ENCODE peak calls at places on chromosome 4, in ten cellular contexts. S is T-helper 1 cell; U is OCI-LY7; Y is MV-4-11; V is psoas muscle; K is endothelial cell; F is central memory CD4-positive, alpha-beta T cell; I is NCI-H345; H is amygdala; J is activated naive CD8-positive, alpha-beta T cell treated with anti-CD3 and anti-CD28 coated beads, Interleukin-2, amount 50 U/mL, for 24 hours. G is an unnamed sample.

GRCh38 chr4:153038493-153039311 is 102.6 kb downstream of the FHDC1 start:
- DNase-seq in V (no peak), U (no peak), J (no peak), Y (no peak), S (no peak), K (no peak), I (peak), F (no peak), H (no peak), G (no peak)

GRCh38 chr4:41878170-41878941 is 56.9 kb upstream of the TMEM33 start:
- DNase-seq in H (no peak), I (no peak), S (no peak), U (no peak), Y (no peak), V (peak), K (peak), J (no peak), F (no peak), G (no peak)

GRCh38 chr4:2427383-2428334 is 8.9 kb downstream of the CFAP99 start:
- DNase-seq in S (no peak), Y (no peak), K (no peak), V (peak), I (no peak), J (no peak), U (no peak), H (no peak), F (no peak), G (no peak)

GRCh38 chr4:24160358-24160757 is 270.5 kb upstream of the PPARGC1A start:
- DNase-seq in H (no peak), J (no peak), I (no peak), K (no peak), V (no peak), F (no peak), U (no peak), Y (no peak), S (no peak), G (no peak)

GRCh38 chr4:5982156-5982973 is 35.9 kb downstream of the C4orf50 start:
- DNase-seq in V (no peak), K (no peak), F (no peak), I (no peak), Y (no peak), S (no peak), J (no peak), U (no peak), H (no peak), G (no peak)

GRCh38 chr4:2794707-2795557 is 2.0 kb downstream of the SH3BP2 start:
- DNase-seq in Y (peak), I (no peak), H (no peak), U (no peak), S (no peak), V (peak), K (peak), F (no peak), J (no peak), G (peak)

GRCh38 chr4:145154573-145154972 is 25.8 kb downstream of the OTUD4 start:
- DNase-seq in F (no peak), J (no peak), K (peak), U (peak), V (no peak), H (no peak), Y (peak), S (no peak), I (no peak), G (no peak)

GRCh38 chr4:75771607-75772006 is 47.2 kb downstream of the USO1 start:
- DNase-seq in K (no peak), I (no peak), F (no peak), U (no peak), J (no peak), S (no peak), V (no peak), H (no peak), Y (no peak), G (no peak)

GRCh38 chr4:105895324-105895608 is at the start of gene NPNT:
- DNase-seq in J (no peak), S (no peak), U (no peak), I (peak), V (no peak), Y (no peak), K (peak), F (no peak), H (peak), G (peak)

GRCh38 chr4:85039526-85039925 is 73.0 kb upstream of the WDFY3 start:
- DNase-seq in Y (no peak), U (no peak), F (no peak), V (no peak), I (no peak), H (no peak), K (no peak), J (no peak), S (no peak), G (no peak)

GRCh38 chr4:4226606-4227438 is at the start of gene OTOP1:
- DNase-seq in J (no peak), F (no peak), S (no peak), K (no peak), I (no peak), U (no peak), H (no peak), V (no peak), Y (no peak), G (no peak)

GRCh38 chr4:124640037-124640730 is 72.3 kb downstream of the ANKRD50 start:
- DNase-seq in Y (no peak), J (no peak), F (no peak), H (no peak), U (no peak), S (no peak), V (no peak), I (no peak), K (no peak), G (no peak)

GRCh38 chr4:6044805-6045204 is 26.6 kb upstream of the C4orf50 start:
- DNase-seq in F (no peak), U (no peak), V (no peak), Y (no peak), H (no peak), I (no peak), J (no peak), K (no peak), S (no peak), G (no peak)

GRCh38 chr4:123555500-123556273 is 159.1 kb downstream of the SPRY1 start:
- DNase-seq in I (no peak), F (no peak), J (no peak), H (no peak), V (peak), Y (peak), S (no peak), K (no peak), U (no peak), G (peak)

GRCh38 chr4:163121689-163122088 is 45.0 kb downstream of the NAF1 start:
- DNase-seq in J (no peak), Y (no peak), K (no peak), F (no peak), V (no peak), S (no peak), U (no peak), I (no peak), H (no peak), G (no peak)

GRCh38 chr4:1794809-1795303 is 1.8 kb downstream of the FGFR3 start:
- DNase-seq in F (no peak), V (no peak), S (no peak), Y (no peak), I (no peak), U (no peak), J (no peak), H (no peak), K (no peak), G (no peak)

GRCh38 chr4:153468587-153468986 is 2.4 kb downstream of the TMEM131L start:
- DNase-seq in K (no peak), S (no peak), U (peak), I (no peak), J (peak), H (no peak), F (no peak), Y (no peak), V (no peak), G (no peak)

GRCh38 chr4:108052511-108052910 is 62.8 kb downstream of the HADH start:
- DNase-seq in V (no peak), K (no peak), Y (no peak), U (no peak), I (no peak), F (no peak), J (no peak), S (no peak), H (no peak), G (no peak)

GRCh38 chr4:40194602-40195161 is 2.1 kb upstream of the RHOH start:
- DNase-seq in H (no peak), J (no peak), I (no peak), U (peak), Y (no peak), K (no peak), S (peak), F (peak), V (no peak), G (no peak)